ENCODE peak calls at places on chromosomes 6 and 20, in six cellular contexts. R, I, C, S, Z and N are unnamed samples.

GRCh38 chr6:36360241-36361054 is 23.8 kb upstream of the BNIP5 start:
- DNase-seq in I (peak), S (peak), R (peak), C (peak), Z (peak), N (peak)

GRCh38 chr20:9458075-9458818 is 56.1 kb upstream of the LAMP5 start:
- DNase-seq in I (no peak), R (no peak), Z (no peak), C (no peak), S (no peak), N (no peak)

GRCh38 chr6:20757761-20758160 is 223.5 kb downstream of the CDKAL1 start:
- DNase-seq in S (no peak), Z (no peak), I (no peak), C (no peak), R (no peak), N (no peak)

GRCh38 chr20:23643665-23644064 is 5.9 kb upstream of the CST3 start:
- DNase-seq in I (no peak), Z (no peak), R (no peak), C (no peak), S (peak), N (no peak)

GRCh38 chr20:55567826-55568225 is 437.5 kb downstream of the CBLN4 start:
- DNase-seq in S (no peak), C (no peak), I (no peak), Z (no peak), R (no peak), N (no peak)

GRCh38 chr6:54541521-54541920 is 233.3 kb downstream of the TINAG start:
- DNase-seq in C (no peak), S (no peak), I (no peak), Z (no peak), R (no peak), N (no peak)

GRCh38 chr20:47355489-47356219 is 845 bp downstream of the ZMYND8 start:
- DNase-seq in C (peak), R (no peak), S (no peak), Z (no peak), I (no peak), N (no peak)

GRCh38 chr6:108755257-108756240 is 92.7 kb upstream of the ARMC2 start:
- DNase-seq in S (no peak), Z (no peak), R (no peak), C (no peak), I (no peak), N (no peak)

GRCh38 chr6:33744895-33745546 is 1.7 kb downstream of the IP6K3 start:
- DNase-seq in I (no peak), C (no peak), S (no peak), Z (no peak), R (no peak), N (no peak)

GRCh38 chr20:14264869-14265268 is 72.5 kb downstream of the FLRT3 start:
- DNase-seq in I (no peak), S (no peak), R (no peak), C (no peak), Z (no peak), N (no peak)

GRCh38 chr20:46354920-46355654 is 46.8 kb upstream of the CDH22 start:
- DNase-seq in Z (no peak), I (no peak), C (no peak), S (no peak), R (no peak), N (no peak)

GRCh38 chr6:15506066-15506465 is 156.8 kb downstream of the DTNBP1 start:
- DNase-seq in R (no peak), S (no peak), C (no peak), I (no peak), Z (peak), N (no peak)

GRCh38 chr6:15505463-15505918 is 157.3 kb downstream of the DTNBP1 start:
- DNase-seq in S (no peak), C (no peak), I (no peak), R (no peak), Z (no peak), N (no peak)

GRCh38 chr6:15503346-15503680 is 159.5 kb downstream of the DTNBP1 start:
- DNase-seq in S (no peak), C (no peak), Z (peak), R (no peak), I (no peak), N (no peak)

GRCh38 chr6:15504040-15504491 is 158.8 kb downstream of the DTNBP1 start:
- DNase-seq in Z (peak), R (no peak), C (no peak), S (peak), I (peak), N (no peak)

GRCh38 chr6:15504581-15505350 is 158.1 kb downstream of the DTNBP1 start:
- DNase-seq in S (peak), I (peak), R (no peak), Z (peak), C (no peak), N (no peak)
- H3K27ac ChIP-seq in S (peak), I (peak), R (no peak), Z (peak), C (no peak), N (no peak)

DNA sequence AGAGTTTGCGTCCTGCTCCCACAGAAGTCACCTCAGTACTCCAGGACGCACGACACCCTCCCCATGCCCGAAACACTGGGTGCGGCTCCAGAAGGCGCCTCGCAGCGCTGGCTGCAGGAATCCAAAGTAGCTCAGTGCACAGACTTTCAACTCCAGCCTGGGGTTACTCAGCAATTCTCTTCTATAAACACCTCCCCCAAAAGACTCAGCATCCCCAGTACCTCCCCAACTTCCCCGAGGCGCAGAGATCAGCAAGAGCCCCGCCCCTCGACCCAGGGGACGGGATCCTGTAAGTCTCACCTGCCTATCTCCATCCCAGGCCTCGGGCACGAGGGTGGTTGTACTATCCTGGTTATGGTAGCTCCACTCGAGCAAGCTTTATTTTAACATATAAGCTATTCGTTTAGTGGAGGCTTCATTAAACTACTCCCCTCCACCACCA is 88.1 kb downstream of the ZFP64 start:
- DNase-seq in C (no peak), I (no peak), Z (no peak), R (no peak), S (no peak), N (no peak)
- H3K4me3 ChIP-seq in C (peak), I (no peak), Z (peak), R (no peak), S (peak), N (peak)

GRCh38 chr20:6700563-6701328 is 66.7 kb upstream of the BMP2 start:
- DNase-seq in S (peak), Z (no peak), R (no peak), C (no peak), I (no peak), N (no peak)
- H3K27ac ChIP-seq in S (no peak), Z (peak), R (no peak), C (no peak), I (no peak), N (no peak)

GRCh38 chr6:161373905-161374451 is 100.1 kb upstream of the AGPAT4 start:
- DNase-seq in I (peak), R (no peak), S (peak), Z (peak), C (peak), N (peak)

GRCh38 chr6:161372422-161372793 is 98.5 kb upstream of the AGPAT4 start:
- DNase-seq in Z (no peak), R (no peak), C (no peak), I (no peak), S (no peak), N (no peak)

GRCh38 chr6:161377116-161377515 is 103.3 kb upstream of the AGPAT4 start:
- DNase-seq in S (no peak), I (no peak), R (no peak), Z (no peak), C (no peak), N (no peak)

GRCh38 chr6:161376367-161376766 is 102.5 kb upstream of the AGPAT4 start:
- DNase-seq in I (no peak), C (no peak), S (no peak), Z (no peak), R (no peak), N (no peak)

GRCh38 chr6:161374971-161375873 is 101.4 kb upstream of the AGPAT4 start:
- DNase-seq in Z (peak), R (no peak), I (peak), S (peak), C (no peak), N (no peak)
- H3K4me3 ChIP-seq in Z (peak), R (no peak), I (no peak), S (no peak), C (no peak), N (no peak)

GRCh38 chr6:56759521-56759920 is 116.8 kb upstream of the DST start:
- DNase-seq in Z (no peak), I (no peak), C (no peak), S (no peak), R (no peak), N (no peak)
- H3K27ac ChIP-seq in Z (no peak), I (no peak), C (no peak), S (no peak), R (no peak), N (no peak)

GRCh38 chr20:43949248-43949647 is 34.6 kb downstream of the TOX2 start:
- DNase-seq in I (no peak), R (no peak), Z (no peak), C (no peak), S (no peak), N (no peak)
- H3K4me3 ChIP-seq in I (no peak), R (no peak), Z (no peak), C (peak), S (no peak), N (no peak)

GRCh38 chr6:154450498-154450897 is 60.0 kb downstream of the CNKSR3 start:
- DNase-seq in R (no peak), S (no peak), I (no peak), Z (no peak), C (no peak), N (no peak)
- H3K27ac ChIP-seq in R (no peak), S (no peak), I (no peak), Z (no peak), C (no peak), N (no peak)

GRCh38 chr6:98828991-98829411 is 5.4 kb upstream of the POU3F2 start:
- DNase-seq in C (no peak), S (no peak), R (no peak), Z (no peak), I (no peak), N (no peak)

GRCh38 chr6:98831057-98832031 is 3.0 kb upstream of the POU3F2 start:
- DNase-seq in S (no peak), I (no peak), Z (no peak), R (no peak), C (no peak), N (no peak)

GRCh38 chr6:98825602-98826230 is 8.7 kb upstream of the POU3F2 start:
- DNase-seq in Z (no peak), I (no peak), S (no peak), C (no peak), R (no peak), N (no peak)

GRCh38 chr6:98827295-98828159 is 6.8 kb upstream of the POU3F2 start:
- DNase-seq in I (no peak), C (no peak), R (no peak), Z (no peak), S (no peak), N (no peak)

GRCh38 chr6:98828210-98828798 is 6.1 kb upstream of the POU3F2 start:
- DNase-seq in R (no peak), C (no peak), I (no peak), S (no peak), Z (no peak), N (no peak)
- H3K4me3 ChIP-seq in R (no peak), C (no peak), I (no peak), S (no peak), Z (no peak), N (no peak)

DNA sequence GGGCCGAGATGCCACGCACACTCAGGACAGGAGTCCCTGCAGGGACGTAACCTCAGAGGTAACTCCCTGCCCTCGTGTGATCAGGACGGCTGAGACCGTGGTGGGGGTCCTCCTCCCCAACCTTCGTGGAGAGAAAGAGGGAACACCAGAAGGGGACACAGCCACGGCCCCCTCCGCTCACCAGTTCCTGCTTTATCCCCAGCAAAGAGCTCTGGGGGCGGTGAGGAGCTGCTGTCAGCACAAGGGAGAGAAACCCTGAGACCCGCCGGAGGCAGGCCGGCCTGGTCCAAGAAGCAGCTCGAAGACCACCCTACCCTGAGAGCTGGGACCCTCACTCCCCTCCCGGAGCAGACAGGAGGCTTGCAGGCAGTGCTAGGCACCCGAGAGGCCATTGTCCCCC is 44.4 kb downstream of the SLC2A4RG start:
- DNase-seq in C (no peak), I (no peak), S (no peak), R (no peak), Z (no peak), N (no peak)
- H3K27ac ChIP-seq in C (no peak), I (no peak), S (no peak), R (no peak), Z (peak), N (no peak)